ENCODE peak calls at places on chromosomes 12 and 14, in six cellular contexts. L is D721Med, Q is heart right ventricle, I is HT-29, X is thyroid gland, Y is pons. W is an unnamed sample.

GRCh38 chr12:8678661-8679111 is 16.1 kb upstream of the MFAP5 start:
- DNase-seq in X (no peak), I (no peak), Q (no peak), L (no peak), Y (no peak), W (no peak)

GRCh38 chr12:76341436-76342030 is 6.7 kb downstream of the BBS10 start:
- DNase-seq in L (no peak), X (no peak), I (no peak), Y (no peak), Q (no peak), W (no peak)

GRCh38 chr12:118402251-118402650 is 25.9 kb downstream of the SUDS3 start:
- DNase-seq in L (no peak), I (no peak), X (no peak), Q (no peak), Y (peak; percentile 25), W (no peak)

GRCh38 chr12:130447655-130447965 is 109.9 kb downstream of the PIWIL1 start:
- DNase-seq in I (no peak), Y (no peak), L (no peak), X (no peak), Q (no peak), W (no peak)

GRCh38 chr12:119964123-119964522 is 24.9 kb upstream of the BICDL1 start:
- DNase-seq in Q (no peak), X (no peak), Y (no peak), I (no peak), L (no peak), W (no peak)

GRCh38 chr14:93970967-93971634 is 5.3 kb downstream of the ASB2 start:
- DNase-seq in L (no peak), Y (no peak), X (no peak), Q (no peak), I (no peak), W (no peak)

GRCh38 chr12:26845057-26845666 is 12.2 kb upstream of the ITPR2 start:
- DNase-seq in L (no peak), I (peak; percentile 83), Q (peak; percentile 74), Y (peak; percentile 27), X (peak; percentile 61), W (no peak)

GRCh38 chr14:97177016-97177415 is 379.8 kb downstream of the VRK1 start:
- DNase-seq in X (no peak), Q (no peak), I (peak; percentile 36), Y (no peak), L (no peak), W (peak; percentile 3)

GRCh38 chr14:93067088-93067487 is 48.6 kb downstream of the ITPK1 start:
- DNase-seq in L (no peak), I (no peak), X (peak; percentile 88), Y (no peak), Q (no peak), W (no peak)

GRCh38 chr14:95294834-95295599 is 24.7 kb downstream of the CLMN start:
- DNase-seq in X (peak; percentile 51), Y (no peak), I (peak; percentile 64), Q (no peak), L (no peak), W (no peak)

GRCh38 chr12:57129311-57130288 is 1.3 kb downstream of the LRP1 start:
- DNase-seq in I (no peak), L (no peak), X (no peak), Q (no peak), Y (no peak), W (no peak)

GRCh38 chr14:95300697-95301526 is 18.8 kb downstream of the CLMN start:
- DNase-seq in Y (peak; percentile 97), Q (no peak), I (no peak), X (peak; percentile 44), L (no peak), W (no peak)

GRCh38 chr12:1972856-1973317 is 31.4 kb downstream of the DCP1B start:
- DNase-seq in Q (peak; percentile 44), L (no peak), Y (peak; percentile 71), X (peak; percentile 71), I (no peak), W (peak; percentile 23)

GRCh38 chr14:73022051-73022450 is 4.9 kb downstream of the ZFYVE1 start:
- DNase-seq in X (no peak), I (no peak), Q (no peak), L (no peak), Y (no peak), W (no peak)

GRCh38 chr14:56294125-56294524 is 175.9 kb downstream of the PELI2 start:
- DNase-seq in L (no peak), Y (no peak), I (peak; percentile 1), X (no peak), Q (no peak), W (no peak)

GRCh38 chr12:96326628-96327227 is 73.5 kb downstream of the CDK17 start:
- DNase-seq in L (no peak), Y (no peak), I (no peak), X (no peak), Q (no peak), W (no peak)

GRCh38 chr12:50603817-50604639 is 99.2 kb downstream of the DIP2B start:
- DNase-seq in L (no peak), Q (no peak), Y (no peak), I (no peak), X (peak; percentile 80), W (no peak)

GRCh38 chr12:96257550-96258392 is 63.6 kb downstream of the ELK3 start:
- DNase-seq in Y (no peak), L (no peak), X (no peak), I (no peak), Q (no peak), W (no peak)